ENCODE peak calls at places on chromosomes 13 and 19, in four cellular contexts. B is NCI-H2081; U is lower leg skin; A is activated naive CD8-positive, alpha-beta T cell treated with anti-CD3 and anti-CD28 coated beads, Interleukin-2, amount 50 U/mL, for 24 hours. E is an unnamed sample.
A peak's percentile ranks its signal among the peaks of the same experiment; 100 is the strongest.

GRCh38 chr19:15249912-15250634 is 17.8 kb upstream of the EPHX3 start:
- DNase-seq in B (no peak), A (no peak), U (no peak), E (no peak)

GRCh38 chr13:47109028-47109427 is 212.2 kb upstream of the HTR2A start:
- DNase-seq in A (no peak), U (no peak), B (no peak), E (no peak)

GRCh38 chr13:106919638-106920037 is 351.7 kb upstream of the ARGLU1 start:
- DNase-seq in A (no peak), B (no peak), U (no peak), E (no peak)

GRCh38 chr19:36043952-36044351 is 10.1 kb downstream of the THAP8 start:
- DNase-seq in U (no peak), A (no peak), B (no peak), E (no peak)

GRCh38 chr19:13043285-13043684 is 48.0 kb downstream of the NFIX start:
- DNase-seq in A (no peak), U (no peak), B (no peak), E (no peak)

GRCh38 chr19:43489310-43489709 is 15.2 kb downstream of the PHLDB3 start:
- DNase-seq in A (no peak), B (no peak), U (no peak), E (no peak)

GRCh38 chr13:49248433-49249002 is 793 bp downstream of the CDADC1 start:
- DNase-seq in A (no peak), B (no peak), U (no peak), E (no peak)

GRCh38 chr13:24274452-24274971 is 34.9 kb upstream of the C1QTNF9 start:
- DNase-seq in B (no peak), U (no peak), A (peak; percentile 76), E (peak; percentile 81)

E was measured in activated CD4-positive, alpha-beta T cell treated with anti-CD3 and anti-CD28 coated beads for 48 hours.